ENCODE peak calls at places on chromosomes 12 and 14, in eight cellular contexts. One of them, this sample, is unnamed.

GRCh38 chr12:117069926-117070900 is 29.0 kb downstream of the TESC start:
- DNase-seq in activated CD4-positive, alpha-beta T cell treated with anti-CD3 and anti-CD28 coated beads, Interleukin-2, amount 10 ng/mL, durations not matched to agents 7 days and 5 days: no peak
- DNase-seq in T-helper 9 cell: no peak
- DNase-seq in NCI-H460: no peak
- DNase-seq in HTR-8/SVneo: no peak
- DNase-seq in pons: no peak
- DNase-seq in COR-L47: no peak
- DNase-seq in T-helper 2 cell: no peak
- DNase-seq in this sample: no peak

GRCh38 chr14:55354500-55354899 is 57.1 kb downstream of the ATG14 start:
- DNase-seq in activated CD4-positive, alpha-beta T cell treated with anti-CD3 and anti-CD28 coated beads, Interleukin-2, amount 10 ng/mL, durations not matched to agents 7 days and 5 days: peak
- DNase-seq in T-helper 9 cell: peak
- DNase-seq in NCI-H460: peak
- DNase-seq in HTR-8/SVneo: peak
- DNase-seq in pons: peak
- DNase-seq in COR-L47: peak
- DNase-seq in T-helper 2 cell: peak
- DNase-seq in this sample: peak

GRCh38 chr14:29741909-29742401 is 185.7 kb downstream of the PRKD1 start:
- DNase-seq in activated CD4-positive, alpha-beta T cell treated with anti-CD3 and anti-CD28 coated beads, Interleukin-2, amount 10 ng/mL, durations not matched to agents 7 days and 5 days: no peak
- DNase-seq in T-helper 9 cell: no peak
- DNase-seq in NCI-H460: peak
- DNase-seq in HTR-8/SVneo: no peak
- DNase-seq in pons: peak
- DNase-seq in COR-L47: no peak
- DNase-seq in T-helper 2 cell: no peak
- DNase-seq in this sample: no peak

GRCh38 chr14:64705406-64706118 is 1.3 kb downstream of the PLEKHG3 start:
- DNase-seq in activated CD4-positive, alpha-beta T cell treated with anti-CD3 and anti-CD28 coated beads, Interleukin-2, amount 10 ng/mL, durations not matched to agents 7 days and 5 days: no peak
- DNase-seq in T-helper 9 cell: peak
- DNase-seq in NCI-H460: no peak
- DNase-seq in HTR-8/SVneo: peak
- DNase-seq in pons: peak
- DNase-seq in COR-L47: peak
- DNase-seq in T-helper 2 cell: no peak
- DNase-seq in this sample: no peak

GRCh38 chr12:100450726-100451125 is 22.9 kb upstream of the NR1H4 start:
- DNase-seq in activated CD4-positive, alpha-beta T cell treated with anti-CD3 and anti-CD28 coated beads, Interleukin-2, amount 10 ng/mL, durations not matched to agents 7 days and 5 days: no peak
- DNase-seq in T-helper 9 cell: no peak
- DNase-seq in NCI-H460: no peak
- DNase-seq in HTR-8/SVneo: no peak
- DNase-seq in pons: no peak
- DNase-seq in COR-L47: no peak
- DNase-seq in T-helper 2 cell: no peak
- DNase-seq in this sample: no peak

GRCh38 chr12:71663561-71664410 is at the start of the genes THAP2 and ZFC3H1:
- DNase-seq in activated CD4-positive, alpha-beta T cell treated with anti-CD3 and anti-CD28 coated beads, Interleukin-2, amount 10 ng/mL, durations not matched to agents 7 days and 5 days: peak
- DNase-seq in T-helper 9 cell: peak
- DNase-seq in NCI-H460: peak
- DNase-seq in HTR-8/SVneo: peak
- DNase-seq in pons: peak
- DNase-seq in COR-L47: peak
- DNase-seq in T-helper 2 cell: peak
- DNase-seq in this sample: peak

GRCh38 chr12:107748472-107748871 is 12.5 kb downstream of the PRDM4 start:
- DNase-seq in activated CD4-positive, alpha-beta T cell treated with anti-CD3 and anti-CD28 coated beads, Interleukin-2, amount 10 ng/mL, durations not matched to agents 7 days and 5 days: no peak
- DNase-seq in T-helper 9 cell: no peak
- DNase-seq in NCI-H460: no peak
- DNase-seq in HTR-8/SVneo: no peak
- DNase-seq in pons: no peak
- DNase-seq in COR-L47: no peak
- DNase-seq in T-helper 2 cell: no peak
- DNase-seq in this sample: no peak

GRCh38 chr14:100782516-100783320 is 43.2 kb upstream of the MEG3 start:
- DNase-seq in activated CD4-positive, alpha-beta T cell treated with anti-CD3 and anti-CD28 coated beads, Interleukin-2, amount 10 ng/mL, durations not matched to agents 7 days and 5 days: no peak
- DNase-seq in T-helper 9 cell: no peak
- DNase-seq in NCI-H460: no peak
- DNase-seq in HTR-8/SVneo: no peak
- DNase-seq in pons: no peak
- DNase-seq in COR-L47: no peak
- DNase-seq in T-helper 2 cell: no peak
- DNase-seq in this sample: no peak

GRCh38 chr14:75428230-75429104 is 645 bp downstream of the JDP2 start:
- DNase-seq in activated CD4-positive, alpha-beta T cell treated with anti-CD3 and anti-CD28 coated beads, Interleukin-2, amount 10 ng/mL, durations not matched to agents 7 days and 5 days: no peak
- DNase-seq in T-helper 9 cell: no peak
- DNase-seq in NCI-H460: no peak
- DNase-seq in HTR-8/SVneo: no peak
- DNase-seq in pons: no peak
- DNase-seq in COR-L47: no peak
- DNase-seq in T-helper 2 cell: peak
- DNase-seq in this sample: no peak

GRCh38 chr12:45130881-45131281 is 80.0 kb upstream of the DBX2 start:
- DNase-seq in activated CD4-positive, alpha-beta T cell treated with anti-CD3 and anti-CD28 coated beads, Interleukin-2, amount 10 ng/mL, durations not matched to agents 7 days and 5 days: peak
- DNase-seq in T-helper 9 cell: no peak
- DNase-seq in NCI-H460: peak
- DNase-seq in HTR-8/SVneo: peak
- DNase-seq in pons: peak
- DNase-seq in COR-L47: peak
- DNase-seq in T-helper 2 cell: peak
- DNase-seq in this sample: no peak